ENCODE peak calls at places on chromosomes 5 and 9, in ten cellular contexts. W is BJ; I is AG04449; A is neuronal stem cell; T is ovary; H is fibroblast of pulmonary artery; V is body of pancreas; O is AG10803; Z is cardiac muscle cell; X is effector memory CD4-positive, alpha-beta T cell. S is an unnamed sample.

GRCh38 chr9:74284596-74284995 is 212.5 kb upstream of the RORB start:
- DNase-seq in W (no peak), I (no peak), A (no peak), T (no peak), H (no peak), V (no peak), O (no peak), Z (no peak), X (no peak), S (no peak)

GRCh38 chr5:178465861-178466288 is 124.3 kb downstream of the COL23A1 start:
- DNase-seq in W (no peak), I (no peak), A (no peak), T (no peak), H (no peak), V (no peak), O (no peak), Z (no peak), X (no peak), S (no peak)

GRCh38 chr5:123856736-123857135 is 344.8 kb downstream of the CSNK1G3 start:
- DNase-seq in W (no peak), I (no peak), A (no peak), T (no peak), H (peak; percentile 12), V (no peak), O (peak; percentile 41), Z (peak; percentile 37), X (no peak), S (no peak)

GRCh38 chr9:36831381-36832231 is 202.5 kb downstream of the PAX5 start:
- DNase-seq in W (no peak), I (no peak), A (no peak), T (no peak), H (no peak), V (no peak), O (no peak), Z (no peak), X (no peak), S (no peak)

GRCh38 chr9:129703667-129704355 is 38.4 kb downstream of the PRRX2 start:
- DNase-seq in W (peak; percentile 44), I (peak; percentile 36), A (no peak), T (peak; percentile 32), H (peak; percentile 14), V (peak; percentile 21), O (peak; percentile 81), Z (peak; percentile 46), X (no peak), S (no peak)

GRCh38 chr9:35515766-35516165 is 25.9 kb downstream of the RUSC2 start:
- DNase-seq in W (no peak), I (no peak), A (no peak), T (no peak), H (no peak), V (peak; percentile 31), O (no peak), Z (peak; percentile 51), X (no peak), S (no peak)

GRCh38 chr5:134100283-134101011 is 14.0 kb upstream of the TCF7 start:
- DNase-seq in W (no peak), I (no peak), A (no peak), T (no peak), H (peak; percentile 73), V (no peak), O (no peak), Z (peak; percentile 73), X (peak; percentile 69), S (peak; percentile 80)

GRCh38 chr5:124583469-124584350 is 162.7 kb downstream of the ZNF608 start:
- DNase-seq in W (peak; percentile 15), I (peak; percentile 60), A (no peak), T (no peak), H (peak; percentile 65), V (no peak), O (peak; percentile 61), Z (peak; percentile 70), X (no peak), S (peak; percentile 90)

GRCh38 chr9:18124760-18125159 is 349.2 kb upstream of the ADAMTSL1 start:
- DNase-seq in W (peak; percentile 19), I (peak; percentile 10), A (no peak), T (no peak), H (peak; percentile 43), V (no peak), O (peak; percentile 22), Z (peak; percentile 48), X (no peak), S (peak; percentile 39)

GRCh38 chr5:95713960-95714710 is 17.0 kb upstream of the RHOBTB3 start:
- DNase-seq in W (no peak), I (no peak), A (no peak), T (peak; percentile 53), H (peak; percentile 70), V (no peak), O (no peak), Z (peak; percentile 52), X (no peak), S (no peak)

GRCh38 chr9:13352451-13352979 is 73.0 kb upstream of the MPDZ start:
- DNase-seq in W (no peak), I (no peak), A (no peak), T (no peak), H (no peak), V (no peak), O (no peak), Z (no peak), X (no peak), S (no peak)

GRCh38 chr9:94014066-94014654 is 59.0 kb upstream of the BARX1 start:
- DNase-seq in W (no peak), I (no peak), A (peak; percentile 18), T (no peak), H (peak; percentile 74), V (no peak), O (peak; percentile 32), Z (peak; percentile 71), X (no peak), S (peak; percentile 55)

GRCh38 chr9:101376117-101376866 is 8.5 kb downstream of the BAAT start:
- DNase-seq in W (peak; percentile 62), I (peak; percentile 58), A (no peak), T (no peak), H (peak; percentile 81), V (no peak), O (peak; percentile 88), Z (peak; percentile 83), X (no peak), S (no peak)

DNA sequence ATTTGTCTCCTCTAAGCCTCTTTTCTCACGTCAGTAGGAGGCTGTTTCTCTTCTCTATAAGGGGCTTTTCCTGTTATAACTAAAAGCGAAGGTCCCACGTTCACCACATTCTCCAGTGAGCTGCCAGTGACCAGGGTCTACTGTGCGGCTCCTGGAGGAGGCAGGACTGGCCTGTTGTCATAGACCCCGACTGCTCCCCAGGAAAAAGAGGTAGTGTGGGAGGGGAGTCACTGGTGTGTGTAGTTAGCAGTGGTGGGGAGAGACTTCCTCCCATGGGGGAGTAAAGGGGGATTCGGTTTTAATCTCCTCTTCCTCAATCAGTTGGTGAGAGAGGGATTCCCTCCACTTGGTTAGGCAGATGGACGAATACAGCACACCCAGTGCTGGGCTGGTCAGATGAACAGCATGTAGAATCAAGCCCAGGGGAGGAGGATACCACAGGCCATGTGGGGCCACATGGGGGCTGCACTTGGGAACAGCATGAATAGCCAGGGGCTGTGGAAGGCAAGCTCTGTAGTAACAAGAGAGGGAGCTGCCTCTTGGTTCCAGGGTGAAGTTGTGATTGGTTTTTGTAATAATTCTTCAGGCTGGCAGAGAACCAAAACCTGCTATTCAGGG is 207.5 kb upstream of the S1PR3 start:
- DNase-seq in W (no peak), I (no peak), A (no peak), T (no peak), H (no peak), V (no peak), O (no peak), Z (no peak), X (no peak), S (no peak)
- H3K4me3 ChIP-seq in W (no peak overlapping the region), I (no peak overlapping the region), A (no peak overlapping the region), T (no peak overlapping the region), H (no peak overlapping the region), V (no peak overlapping the region), O (no peak overlapping the region), Z (no peak overlapping the region), X (no peak overlapping the region), S (no peak overlapping the region)

DNA sequence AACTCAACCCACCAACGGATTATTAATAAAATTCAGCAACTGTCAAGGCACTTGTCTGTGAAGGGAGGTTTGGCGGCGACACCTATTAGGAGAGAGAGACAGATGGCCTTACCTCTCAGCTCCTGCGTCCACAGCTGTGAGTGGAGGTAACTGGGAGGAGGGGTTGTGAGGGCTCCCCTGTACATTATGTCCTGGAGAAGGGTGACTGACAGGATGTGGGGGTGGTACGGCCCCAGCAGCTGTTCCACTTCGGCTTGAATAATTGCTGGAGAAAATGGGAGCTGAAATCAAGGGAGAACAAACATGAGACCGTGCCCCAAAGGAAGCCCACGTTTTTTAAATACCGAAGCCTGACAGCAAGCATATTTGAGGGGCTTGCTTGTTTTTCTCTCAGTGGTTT is 353.5 kb upstream of the RFX3 start:
- DNase-seq in W (no peak), I (no peak), A (no peak), T (no peak), H (no peak), V (peak; percentile 36), O (no peak), Z (no peak), X (no peak), S (no peak)
- H3K4me3 ChIP-seq in W (no peak overlapping the region), I (no peak overlapping the region), A (no peak overlapping the region), T (no peak overlapping the region), H (no peak overlapping the region), V (no peak overlapping the region), O (no peak overlapping the region), Z (no peak overlapping the region), X (no peak overlapping the region), S (no peak overlapping the region)

GRCh38 chr9:126482361-126483044 is 131.2 kb upstream of the LMX1B start:
- DNase-seq in W (no peak), I (no peak), A (peak; percentile 71), T (peak; percentile 75), H (peak; percentile 55), V (no peak), O (peak; percentile 58), Z (peak; percentile 84), X (no peak), S (peak; percentile 93)
- H3K4me3 ChIP-seq in W (no peak overlapping the region), I (no peak overlapping the region), A (peak overlapping the region; percentile 73), T (no peak overlapping the region), H (no peak overlapping the region), V (no peak overlapping the region), O (no peak overlapping the region), Z (no peak overlapping the region), X (no peak overlapping the region), S (peak overlapping the region; percentile 10)

GRCh38 chr5:128632264-128632663 is 94.2 kb upstream of the FBN2 start:
- DNase-seq in W (no peak), I (no peak), A (no peak), T (no peak), H (peak; percentile 41), V (no peak), O (no peak), Z (peak; percentile 20), X (no peak), S (no peak)

GRCh38 chr5:128637031-128637430 is 99.0 kb upstream of the FBN2 start:
- DNase-seq in W (peak; percentile 66), I (peak; percentile 87), A (no peak), T (no peak), H (peak; percentile 76), V (no peak), O (peak; percentile 37), Z (peak; percentile 80), X (no peak), S (peak; percentile 56)

GRCh38 chr5:128630078-128630575 is 92.1 kb upstream of the FBN2 start:
- DNase-seq in W (no peak), I (no peak), A (no peak), T (no peak), H (no peak), V (no peak), O (no peak), Z (no peak), X (no peak), S (no peak)

GRCh38 chr5:128631771-128632170 is 93.7 kb upstream of the FBN2 start:
- DNase-seq in W (no peak), I (no peak), A (no peak), T (no peak), H (no peak), V (no peak), O (no peak), Z (no peak), X (no peak), S (no peak)

GRCh38 chr5:128635379-128635778 is 97.3 kb upstream of the FBN2 start:
- DNase-seq in W (no peak), I (no peak), A (no peak), T (no peak), H (no peak), V (peak; percentile 17), O (no peak), Z (no peak), X (no peak), S (no peak)
- H3K4me3 ChIP-seq in W (no peak overlapping the region), I (no peak overlapping the region), A (no peak overlapping the region), T (no peak overlapping the region), H (no peak overlapping the region), V (no peak overlapping the region), O (no peak overlapping the region), Z (no peak overlapping the region), X (no peak overlapping the region), S (no peak overlapping the region)